ENCODE peak calls at places on chromosomes 6 and 20, in ten cellular contexts. U is nephron progenitor cell; A is COR-L47; J is heart left ventricle; O is activated naive CD4-positive, alpha-beta T cell; I is tibial artery; R is sigmoid colon; K is fibroblast of the conjunctiva; P is effector memory CD8-positive, alpha-beta T cell; D is mesothelial cell of epicardium. Y is an unnamed sample.

GRCh38 chr6:80530096-80530495 is 423.6 kb downstream of the BCKDHB start:
- DNase-seq in R (no peak), D (no peak), A (no peak), O (no peak), P (no peak), I (no peak), U (no peak), K (no peak), J (no peak), Y (no peak)

GRCh38 chr6:150142304-150142656 is 564 bp upstream of the PPP1R14C start:
- DNase-seq in P (no peak), D (no peak), U (peak; percentile 50), A (no peak), J (no peak), I (no peak), K (no peak), O (no peak), R (no peak), Y (peak; percentile 89)

GRCh38 chr6:18327621-18328548 is 59.3 kb upstream of the RNF144B start:
- DNase-seq in A (no peak), I (peak; percentile 28), P (no peak), U (no peak), D (no peak), K (no peak), R (peak; percentile 80), J (no peak), O (no peak), Y (no peak)

GRCh38 chr6:30926644-30927043 is 5.3 kb downstream of the SFTA2 start:
- DNase-seq in O (no peak), I (no peak), K (no peak), A (no peak), R (no peak), D (no peak), J (no peak), P (no peak), U (no peak), Y (no peak)

GRCh38 chr6:6494677-6495076 is 93.8 kb upstream of the LY86 start:
- DNase-seq in K (no peak), O (no peak), R (no peak), J (peak; percentile 77), A (peak; percentile 20), D (no peak), I (peak; percentile 46), P (no peak), U (peak; percentile 61), Y (no peak)

GRCh38 chr6:148199584-148199983 is 143.1 kb upstream of the SASH1 start:
- DNase-seq in K (no peak), O (no peak), I (no peak), R (no peak), D (no peak), P (no peak), A (no peak), J (no peak), U (no peak), Y (no peak)

GRCh38 chr6:31497595-31498476 is at the start of gene MICB:
- DNase-seq in A (peak; percentile 30), U (peak; percentile 69), J (peak; percentile 81), P (peak; percentile 81), O (peak; percentile 77), D (peak; percentile 57), I (peak; percentile 88), K (no peak), R (peak; percentile 83), Y (peak; percentile 53)

GRCh38 chr6:3228791-3229565 is 1.5 kb upstream of the TUBB2B start:
- DNase-seq in I (no peak), D (peak; percentile 55), P (no peak), U (peak; percentile 72), A (peak; percentile 84), R (no peak), O (peak; percentile 13), J (no peak), K (no peak), Y (peak; percentile 92)

GRCh38 chr6:95145457-95145856 is 431.9 kb upstream of the MANEA start:
- DNase-seq in R (no peak), P (no peak), U (no peak), D (no peak), I (no peak), K (no peak), A (no peak), J (no peak), O (no peak), Y (no peak)

GRCh38 chr6:21102624-21103023 is 490.9 kb upstream of the SOX4 start:
- DNase-seq in K (no peak), R (no peak), U (no peak), J (no peak), O (no peak), D (no peak), A (no peak), P (no peak), I (no peak), Y (no peak)

GRCh38 chr20:53876470-53876869 is 193.9 kb downstream of the BCAS1 start:
- DNase-seq in K (no peak), I (no peak), P (no peak), J (no peak), R (no peak), D (no peak), A (no peak), U (no peak), O (no peak), Y (no peak)

GRCh38 chr6:148523551-148523950 is 180.9 kb downstream of the SASH1 start:
- DNase-seq in P (no peak), J (no peak), K (no peak), A (no peak), I (no peak), O (no peak), U (no peak), R (no peak), D (no peak), Y (no peak)

GRCh38 chr20:47825011-47825762 is 39.9 kb upstream of the SULF2 start:
- DNase-seq in U (no peak), D (no peak), J (no peak), I (no peak), O (no peak), R (peak; percentile 19), K (no peak), P (no peak), A (no peak), Y (peak; percentile 8)

GRCh38 chr20:44006578-44006977 is 91.9 kb downstream of the TOX2 start:
- DNase-seq in D (no peak), K (no peak), J (no peak), R (no peak), I (no peak), O (no peak), P (no peak), A (no peak), U (no peak), Y (no peak)